ENCODE peak calls at places on chromosomes 3 and 15, in five cellular contexts. V, A, X, Z and E are unnamed samples.

GRCh38 chr3:171261487-171261886 is 198.7 kb downstream of the TNIK start:
- DNase-seq in V (no peak), A (no peak), X (no peak), Z (no peak), E (no peak)

GRCh38 chr3:23981136-23981535 is 36.0 kb downstream of the NR1D2 start:
- DNase-seq in V (peak; percentile 71), A (no peak), X (no peak), Z (no peak), E (no peak)

GRCh38 chr3:47412842-47413520 is 32.2 kb downstream of the PTPN23 start:
- DNase-seq in V (no peak), A (no peak), X (no peak), Z (no peak), E (no peak)

GRCh38 chr3:138629526-138629925 is 21.0 kb downstream of the FAIM start:
- DNase-seq in V (no peak), A (no peak), X (no peak), Z (no peak), E (no peak)

GRCh38 chr15:74958908-74959642 is 2.5 kb upstream of the RPP25 start:
- DNase-seq in V (no peak), A (no peak), X (no peak), Z (no peak), E (no peak)

GRCh38 chr15:101248274-101248673 is 3.6 kb downstream of the CHSY1 start:
- DNase-seq in V (no peak), A (no peak), X (no peak), Z (no peak), E (no peak)

GRCh38 chr3:8386221-8386620 is 115.4 kb upstream of the LMCD1 start:
- DNase-seq in V (no peak), A (no peak), X (no peak), Z (no peak), E (no peak)

GRCh38 chr3:117745516-117745915 is 1035.9 kb downstream of the TUSC7 start:
- DNase-seq in V (no peak), A (no peak), X (no peak), Z (no peak), E (no peak)

GRCh38 chr3:28915711-28916481 is 365.0 kb upstream of the RBMS3 start:
- DNase-seq in V (no peak), A (no peak), X (no peak), Z (no peak), E (no peak)

GRCh38 chr15:66415321-66415720 is 28.6 kb downstream of the MAP2K1 start:
- DNase-seq in V (no peak), A (no peak), X (no peak), Z (no peak), E (no peak)

GRCh38 chr3:112640864-112641751 is at the start of gene CCDC80:
- DNase-seq in V (no peak), A (no peak), X (no peak), Z (peak; percentile 78), E (no peak)

GRCh38 chr3:126340596-126340942 is 16.6 kb downstream of the KLF15 start:
- DNase-seq in V (no peak), A (no peak), X (no peak), Z (no peak), E (peak; percentile 1)

GRCh38 chr3:66195347-66195783 is 25.4 kb upstream of the SLC25A26 start:
- DNase-seq in V (peak; percentile 81), A (no peak), X (no peak), Z (peak; percentile 3), E (no peak)

GRCh38 chr3:124679048-124679638 is 51.1 kb upstream of the UMPS start:
- DNase-seq in V (no peak), A (no peak), X (no peak), Z (no peak), E (no peak)

GRCh38 chr3:48248095-48248863 is 7.4 kb downstream of the ZNF589 start:
- DNase-seq in V (no peak), A (no peak), X (no peak), Z (peak; percentile 17), E (no peak)

GRCh38 chr3:37779289-37780152 is 82.2 kb upstream of the CTDSPL start:
- DNase-seq in V (no peak), A (no peak), X (no peak), Z (no peak), E (no peak)

GRCh38 chr15:51726302-51727073 is 11.0 kb downstream of the LYSMD2 start:
- DNase-seq in V (no peak), A (no peak), X (no peak), Z (peak; percentile 40), E (no peak)

GRCh38 chr3:149902498-149903139 is 68.1 kb downstream of the PFN2 start:
- DNase-seq in V (no peak), A (no peak), X (no peak), Z (no peak), E (no peak)

GRCh38 chr3:149339931-149340309 is 6.5 kb upstream of the TM4SF18 start:
- DNase-seq in V (peak; percentile 79), A (peak; percentile 15), X (no peak), Z (peak; percentile 94), E (no peak)

GRCh38 chr3:79654019-79654418 is 113.8 kb downstream of the ROBO1 start:
- DNase-seq in V (no peak), A (no peak), X (no peak), Z (no peak), E (no peak)

GRCh38 chr3:112699436-112699978 is 58.6 kb upstream of the CCDC80 start:
- DNase-seq in V (no peak), A (no peak), X (no peak), Z (peak; percentile 35), E (no peak)

GRCh38 chr15:50340431-50340830 is 14.6 kb downstream of the GABPB1 start:
- DNase-seq in V (no peak), A (no peak), X (no peak), Z (no peak), E (no peak)

GRCh38 chr15:52980446-52980845 is 190.3 kb upstream of the ONECUT1 start:
- DNase-seq in V (no peak), A (no peak), X (no peak), Z (no peak), E (no peak)

GRCh38 chr15:74725241-74725774 is at the start of gene CYP1A1:
- DNase-seq in V (no peak), A (no peak), X (no peak), Z (no peak), E (no peak)

GRCh38 chr3:107950413-107950812 is 140.4 kb downstream of the CD47 start:
- DNase-seq in V (no peak), A (no peak), X (no peak), Z (no peak), E (no peak)

GRCh38 chr3:9715127-9715526 is 11.5 kb downstream of the CPNE9 start:
- DNase-seq in V (no peak), A (no peak), X (no peak), Z (no peak), E (no peak)

GRCh38 chr3:64111083-64111482 is 87.8 kb upstream of the PSMD6 start:
- DNase-seq in V (no peak), A (no peak), X (no peak), Z (no peak), E (no peak)

GRCh38 chr15:97961067-97961954 is 808 bp downstream of the ARRDC4 start:
- DNase-seq in V (peak; percentile 76), A (no peak), X (no peak), Z (no peak), E (peak; percentile 26)

DNA sequence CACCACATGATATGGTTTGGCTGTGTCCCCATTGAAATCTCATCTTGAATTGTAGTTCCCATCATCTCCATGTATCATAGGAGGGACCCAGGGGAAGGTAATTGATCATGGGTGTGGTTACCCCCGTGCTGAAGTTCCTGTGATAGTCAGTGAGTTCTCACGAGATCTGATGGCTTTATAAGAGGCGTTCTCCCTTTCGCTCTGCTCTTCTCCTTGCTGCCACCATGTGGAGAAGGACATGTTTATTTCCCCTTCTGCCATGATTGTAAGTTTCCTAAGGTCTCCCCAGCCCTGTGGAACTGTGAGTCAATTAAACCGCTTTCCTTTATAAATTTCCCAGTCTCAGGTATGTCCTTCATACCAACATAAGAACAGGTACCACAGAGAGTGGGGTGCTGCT is 21.9 kb downstream of the OSTN start:
- DNase-seq in V (no peak), A (no peak), X (no peak), Z (no peak), E (no peak)
- TF ChIP-seq CTCF in V (no peak), A (no peak), X (no peak), Z (no peak), E (no peak)

GRCh38 chr15:58856090-58856489 is 77.4 kb downstream of the SLTM start:
- DNase-seq in V (no peak), A (no peak), X (no peak), Z (peak; percentile 22), E (no peak)

GRCh38 chr15:58854598-58854997 is 78.9 kb downstream of the SLTM start:
- DNase-seq in V (no peak), A (no peak), X (no peak), Z (no peak), E (no peak)

DNA sequence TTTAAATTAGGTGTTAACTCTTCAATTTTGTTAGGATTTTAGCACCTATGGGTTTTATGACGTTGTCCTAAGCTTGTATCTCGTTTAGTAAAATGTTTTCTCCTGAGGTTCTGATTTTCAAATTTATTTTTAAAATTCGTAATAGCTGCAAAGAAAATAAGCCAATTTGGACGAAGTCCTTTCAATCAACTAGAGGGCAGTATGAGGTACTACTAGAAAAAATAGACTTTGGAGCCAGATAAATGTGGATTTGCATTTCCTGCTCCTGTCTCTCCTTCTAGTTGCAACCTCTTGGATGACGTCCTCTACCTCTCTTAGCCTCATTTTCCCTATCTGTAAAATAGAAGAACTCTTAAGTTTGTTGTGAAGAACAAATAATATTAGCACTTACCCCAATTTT is 81.1 kb downstream of the SLTM start:
- DNase-seq in V (no peak), A (no peak), X (no peak), Z (no peak), E (no peak)
- TF ChIP-seq CTCF in V (no peak), A (peak; percentile 25), X (no peak), Z (no peak), E (no peak)

DNA sequence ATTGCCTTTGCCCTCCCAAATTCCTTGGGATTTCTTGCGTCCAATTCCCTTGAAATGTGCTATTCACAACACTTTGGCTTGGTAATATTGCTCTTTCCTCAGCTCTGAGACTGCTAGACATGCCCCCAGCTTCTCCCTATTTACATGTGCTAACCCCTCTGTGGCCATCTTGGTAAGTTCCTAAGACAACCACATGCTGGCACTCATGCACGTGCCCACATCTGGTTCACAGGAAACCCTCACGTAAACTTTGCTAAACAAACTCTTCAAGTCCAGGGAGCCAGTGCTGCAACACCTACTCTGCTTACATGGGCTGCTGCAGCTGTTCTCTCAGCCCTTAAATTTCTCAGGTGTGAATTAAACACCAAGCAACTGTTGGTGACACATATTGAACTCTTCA is 121.8 kb downstream of the ADAMTSL3 start:
- DNase-seq in V (no peak), A (no peak), X (no peak), Z (no peak), E (no peak)
- TF ChIP-seq CTCF in V (no peak), A (no peak), X (no peak), Z (no peak), E (no peak)

DNA sequence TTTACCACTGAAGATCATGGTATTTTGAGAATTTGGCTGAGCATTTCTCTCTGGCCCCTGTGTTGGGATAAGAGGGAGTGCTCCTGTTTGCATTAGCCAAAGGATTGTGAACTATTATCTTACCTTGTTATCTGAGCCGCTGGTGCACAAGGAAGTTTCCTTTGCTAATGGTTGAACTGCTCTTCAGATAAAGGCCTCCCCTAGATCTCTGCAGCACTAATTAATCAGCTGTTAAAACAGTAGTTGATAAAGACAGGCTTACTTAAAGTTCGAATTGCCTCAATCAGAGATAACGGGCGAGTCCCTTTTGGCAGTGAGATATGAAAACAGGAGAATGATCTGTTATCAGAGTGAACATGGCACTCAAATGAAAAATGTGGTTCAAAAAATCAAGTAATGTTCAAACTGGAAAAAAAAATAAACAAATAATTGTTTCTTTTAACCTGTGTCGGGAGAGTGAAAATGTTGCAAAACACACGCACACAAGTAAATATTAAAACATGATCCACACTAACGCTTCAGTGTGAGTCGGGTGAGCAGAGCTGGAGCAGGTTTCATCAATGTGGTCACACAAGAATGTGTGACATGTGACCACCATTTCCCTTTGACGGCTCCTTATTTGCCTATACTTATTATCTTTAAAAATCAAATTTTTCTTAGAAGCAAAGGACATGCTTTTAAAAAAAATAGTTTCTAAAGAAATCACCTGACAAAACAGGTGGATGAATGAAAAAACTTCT is 469.1 kb downstream of the SOX2 start:
- DNase-seq in V (no peak), A (no peak), X (no peak), Z (no peak), E (no peak)
- TF ChIP-seq CTCF in V (no peak), A (no peak), X (no peak), Z (no peak), E (no peak)